ENCODE peak calls at places on chromosomes 1 and 21, in seven cellular contexts. N is neural progenitor cell, D is left ventricle myocardium inferior, M is heart left ventricle, Z is mesendoderm, O is ureter, R is body of pancreas. X is an unnamed sample.

GRCh38 chr1:97270508-97271307 is 549.1 kb downstream of the PTBP2 start:
- DNase-seq in N (no peak), D (no peak), M (no peak), Z (no peak), O (no peak), R (no peak), X (peak)

GRCh38 chr1:180964609-180965008 is 51.9 kb downstream of the KIAA1614 start:
- DNase-seq in N (no peak), D (no peak), M (no peak), Z (no peak), O (no peak), R (no peak), X (peak)

GRCh38 chr1:11080931-11081330 is 18.7 kb downstream of the EXOSC10 start:
- DNase-seq in N (no peak), D (no peak), M (no peak), Z (no peak), O (peak), R (no peak), X (no peak)

GRCh38 chr1:230087034-230087721 is 20.1 kb downstream of the GALNT2 start:
- DNase-seq in N (no peak), D (no peak), M (no peak), Z (no peak), O (peak), R (no peak), X (no peak)

GRCh38 chr1:18583326-18583941 is 47.2 kb upstream of the PAX7 start:
- DNase-seq in N (no peak), D (peak), M (no peak), Z (no peak), O (peak), R (peak), X (no peak)

GRCh38 chr1:207017615-207018559 is 14.7 kb downstream of the C1orf116 start:
- DNase-seq in N (no peak), D (peak), M (no peak), Z (no peak), O (no peak), R (peak), X (no peak)

GRCh38 chr1:47771766-47772165 is 225.4 kb downstream of the TRABD2B start:
- DNase-seq in N (no peak), D (no peak), M (peak), Z (no peak), O (no peak), R (no peak), X (peak)

GRCh38 chr1:9691108-9691445 is 39.5 kb downstream of the PIK3CD start:
- DNase-seq in N (no peak), D (no peak), M (no peak), Z (no peak), O (no peak), R (no peak), X (no peak)

GRCh38 chr21:36769051-36769867 is 70.3 kb downstream of the SIM2 start:
- DNase-seq in N (no peak), D (no peak), M (no peak), Z (no peak), O (no peak), R (no peak), X (peak)

GRCh38 chr1:25019351-25020172 is 89.5 kb upstream of the RUNX3 start:
- DNase-seq in N (no peak), D (no peak), M (peak), Z (peak), O (no peak), R (no peak), X (no peak)

GRCh38 chr1:201506573-201507567 is at the start of gene CSRP1:
- DNase-seq in N (peak), D (peak), M (peak), Z (peak), O (peak), R (peak), X (peak)

GRCh38 chr1:1274931-1275431 is 1.3 kb upstream of the UBE2J2 start:
- DNase-seq in N (no peak), D (no peak), M (peak), Z (no peak), O (no peak), R (no peak), X (no peak)

GRCh38 chr1:36133484-36133883 is 8.5 kb upstream of the COL8A2 start:
- DNase-seq in N (no peak), D (peak), M (no peak), Z (no peak), O (peak), R (peak), X (no peak)

GRCh38 chr1:29753771-29754607 is 517.7 kb downstream of the PTPRU start:
- DNase-seq in N (no peak), D (no peak), M (no peak), Z (no peak), O (peak), R (no peak), X (peak)

GRCh38 chr1:85992756-85993155 is 163.8 kb downstream of the COL24A1 start:
- DNase-seq in N (no peak), D (no peak), M (no peak), Z (no peak), O (no peak), R (no peak), X (no peak)

GRCh38 chr1:237152506-237153335 is 110.7 kb downstream of the RYR2 start:
- DNase-seq in N (no peak), D (no peak), M (no peak), Z (no peak), O (no peak), R (no peak), X (no peak)

GRCh38 chr1:44672254-44672955 is 1.9 kb downstream of the TMEM53 start:
- DNase-seq in N (peak), D (no peak), M (no peak), Z (peak), O (no peak), R (peak), X (peak)

GRCh38 chr1:47616036-47616435 is 178.2 kb downstream of the FOXD2 start:
- DNase-seq in N (no peak), D (no peak), M (no peak), Z (no peak), O (no peak), R (no peak), X (peak)

GRCh38 chr1:214934035-214934434 is 148.5 kb upstream of the KCNK2 start:
- DNase-seq in N (no peak), D (no peak), M (no peak), Z (no peak), O (no peak), R (no peak), X (no peak)

GRCh38 chr21:42010507-42011493 is 640 bp upstream of the ZBTB21 start:
- DNase-seq in N (peak), D (no peak), M (peak), Z (peak), O (peak), R (peak), X (peak)

GRCh38 chr1:93615201-93616150 is 66.2 kb downstream of the BCAR3 start:
- DNase-seq in N (no peak), D (no peak), M (no peak), Z (peak), O (no peak), R (no peak), X (peak)